ENCODE peak calls at places on chromosome 18, in six cellular contexts. One of them, this sample, is unnamed.

GRCh38 chr18:3804336-3804735 is 354.4 kb downstream of the TGIF1 start:
- DNase-seq in K562: no peak
- DNase-seq in endothelial cell of umbilical vein: no peak
- DNase-seq in A549: no peak
- DNase-seq in HCT116: no peak
- DNase-seq in HepG2: no peak
- DNase-seq in this sample: no peak

GRCh38 chr18:49094979-49095632 is 144.3 kb upstream of the SMAD7 start:
- DNase-seq in A549: peak
- DNase-seq in HepG2: no peak
- DNase-seq in K562: no peak
- DNase-seq in endothelial cell of umbilical vein: peak
- DNase-seq in HCT116: no peak
- DNase-seq in this sample: peak

GRCh38 chr18:72160504-72161445 is 383.4 kb downstream of the CBLN2 start:
- DNase-seq in HepG2: no peak
- DNase-seq in HCT116: no peak
- DNase-seq in K562: no peak
- DNase-seq in A549: no peak
- DNase-seq in endothelial cell of umbilical vein: no peak
- DNase-seq in this sample: no peak

GRCh38 chr18:64131314-64131713 is 17.6 kb downstream of the LINC00305 start:
- DNase-seq in endothelial cell of umbilical vein: no peak
- DNase-seq in K562: no peak
- DNase-seq in HCT116: no peak
- DNase-seq in HepG2: no peak
- DNase-seq in A549: no peak
- DNase-seq in this sample: no peak

GRCh38 chr18:28068208-28068607 is 108.7 kb downstream of the CDH2 start:
- DNase-seq in A549: no peak
- DNase-seq in HepG2: no peak
- DNase-seq in HCT116: no peak
- DNase-seq in endothelial cell of umbilical vein: no peak
- DNase-seq in K562: no peak
- DNase-seq in this sample: no peak

GRCh38 chr18:25830787-25831186 is 259.6 kb downstream of the SS18 start:
- DNase-seq in HCT116: no peak
- DNase-seq in endothelial cell of umbilical vein: peak
- DNase-seq in A549: no peak
- DNase-seq in K562: no peak
- DNase-seq in HepG2: peak
- DNase-seq in this sample: no peak

GRCh38 chr18:29145993-29146539 is 969.1 kb upstream of the CDH2 start:
- DNase-seq in endothelial cell of umbilical vein: no peak
- DNase-seq in K562: no peak
- DNase-seq in HCT116: no peak
- DNase-seq in HepG2: no peak
- DNase-seq in A549: no peak
- DNase-seq in this sample: no peak

GRCh38 chr18:35179906-35180305 is 60.9 kb upstream of the ZNF397 start:
- DNase-seq in HepG2: no peak
- DNase-seq in endothelial cell of umbilical vein: no peak
- DNase-seq in A549: no peak
- DNase-seq in K562: no peak
- DNase-seq in HCT116: no peak
- DNase-seq in this sample: no peak

GRCh38 chr18:61528961-61529360 is 195.7 kb downstream of the CDH20 start:
- DNase-seq in A549: no peak
- DNase-seq in HepG2: no peak
- DNase-seq in K562: no peak
- DNase-seq in HCT116: no peak
- DNase-seq in endothelial cell of umbilical vein: no peak
- DNase-seq in this sample: no peak

GRCh38 chr18:77132369-77133050 is at the start of gene MBP:
- DNase-seq in HCT116: no peak
- DNase-seq in K562: no peak
- DNase-seq in endothelial cell of umbilical vein: no peak
- DNase-seq in A549: peak
- DNase-seq in HepG2: no peak
- DNase-seq in this sample: peak

GRCh38 chr18:27609221-27609620 is 424.1 kb upstream of the CHST9 start:
- DNase-seq in HepG2: no peak
- DNase-seq in K562: no peak
- DNase-seq in A549: no peak
- DNase-seq in HCT116: no peak
- DNase-seq in endothelial cell of umbilical vein: no peak
- DNase-seq in this sample: no peak

GRCh38 chr18:76822510-76823165 is at the start of gene ZNF236:
- DNase-seq in K562: peak
- DNase-seq in endothelial cell of umbilical vein: peak
- DNase-seq in A549: peak
- DNase-seq in HepG2: peak
- DNase-seq in HCT116: no peak
- DNase-seq in this sample: peak

GRCh38 chr18:58235001-58235436 is 191.0 kb downstream of the NEDD4L start:
- DNase-seq in HCT116: no peak
- DNase-seq in endothelial cell of umbilical vein: no peak
- DNase-seq in K562: no peak
- DNase-seq in HepG2: peak
- DNase-seq in A549: no peak
- DNase-seq in this sample: no peak

GRCh38 chr18:46324556-46324955 is 220.4 kb downstream of the HAUS1 start:
- DNase-seq in HCT116: peak
- DNase-seq in HepG2: no peak
- DNase-seq in A549: peak
- DNase-seq in K562: peak
- DNase-seq in endothelial cell of umbilical vein: no peak
- DNase-seq in this sample: peak

GRCh38 chr18:55319517-55319905 is 268.5 kb downstream of the TCF4 start:
- DNase-seq in A549: no peak
- DNase-seq in HCT116: no peak
- DNase-seq in K562: no peak
- DNase-seq in HepG2: no peak
- DNase-seq in endothelial cell of umbilical vein: peak
- DNase-seq in this sample: no peak

GRCh38 chr18:45161850-45162249 is 453.4 kb upstream of the SLC14A2 start:
- DNase-seq in HepG2: no peak
- DNase-seq in A549: no peak
- DNase-seq in endothelial cell of umbilical vein: no peak
- DNase-seq in HCT116: no peak
- DNase-seq in K562: no peak
- DNase-seq in this sample: peak

GRCh38 chr18:12397793-12398192 is 9.9 kb upstream of the PRELID3A start:
- DNase-seq in K562: no peak
- DNase-seq in endothelial cell of umbilical vein: no peak
- DNase-seq in HepG2: no peak
- DNase-seq in HCT116: no peak
- DNase-seq in A549: no peak
- DNase-seq in this sample: no peak

GRCh38 chr18:46414863-46415262 is 242.2 kb downstream of the LOXHD1 start:
- DNase-seq in HCT116: no peak
- DNase-seq in HepG2: no peak
- DNase-seq in K562: no peak
- DNase-seq in A549: no peak
- DNase-seq in endothelial cell of umbilical vein: no peak
- DNase-seq in this sample: no peak

GRCh38 chr18:25503567-25504081 is 151.7 kb upstream of the ZNF521 start:
- DNase-seq in HepG2: peak
- DNase-seq in endothelial cell of umbilical vein: peak
- DNase-seq in HCT116: peak
- DNase-seq in K562: no peak
- DNase-seq in A549: peak
- DNase-seq in this sample: peak

GRCh38 chr18:33577688-33578370 is at the start of gene ASXL3:
- DNase-seq in HCT116: no peak
- DNase-seq in HepG2: no peak
- DNase-seq in A549: no peak
- DNase-seq in K562: no peak
- DNase-seq in endothelial cell of umbilical vein: peak
- DNase-seq in this sample: no peak

GRCh38 chr18:77365667-77366066 is 116.0 kb downstream of the GALR1 start:
- DNase-seq in HepG2: no peak
- DNase-seq in endothelial cell of umbilical vein: no peak
- DNase-seq in A549: no peak
- DNase-seq in HCT116: no peak
- DNase-seq in K562: no peak
- DNase-seq in this sample: no peak

DNA sequence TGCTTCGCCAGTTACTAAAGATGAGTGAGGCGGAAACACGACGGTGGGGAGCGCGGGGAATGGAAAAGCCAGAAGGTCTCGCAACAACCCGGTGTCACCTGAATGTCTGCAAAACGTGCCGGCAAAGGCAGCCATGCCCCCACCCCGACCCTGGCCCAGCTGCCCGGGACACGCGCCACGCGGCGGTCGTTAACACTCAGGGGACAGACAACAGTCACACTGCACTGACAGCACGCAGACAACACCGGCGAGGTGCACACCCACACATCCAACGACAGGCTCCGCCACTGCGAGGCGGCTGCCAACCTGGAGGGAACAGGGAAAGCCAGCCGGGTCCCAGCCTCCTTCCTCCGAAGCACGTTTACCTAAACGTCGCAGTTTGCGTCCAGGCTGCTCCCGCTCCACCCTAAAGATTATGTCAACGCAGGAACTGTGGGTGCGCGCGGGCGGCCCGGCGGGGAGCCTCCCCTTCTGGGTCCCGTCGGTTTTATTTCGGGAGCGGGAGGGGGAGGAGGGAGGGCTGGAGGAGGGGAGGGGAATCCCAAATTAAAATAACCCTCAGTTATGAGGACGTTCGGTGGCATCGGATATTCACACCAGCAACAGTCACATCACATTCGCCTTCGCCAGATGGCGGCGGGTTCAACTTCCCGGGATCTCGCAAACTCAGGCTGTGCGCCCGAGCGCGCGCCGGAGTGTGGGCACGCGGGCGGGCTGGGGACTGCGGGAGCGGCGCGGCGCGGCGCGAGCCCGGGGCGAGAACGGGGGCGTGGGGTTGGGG is 694 bp downstream of the PTGR3 start:
- DNase-seq in K562: peak
- DNase-seq in HepG2: peak
- DNase-seq in HCT116: no peak
- DNase-seq in A549: peak
- DNase-seq in endothelial cell of umbilical vein: peak
- DNase-seq in this sample: peak
- TF ChIP-seq POLR2A in K562: no peak
- TF ChIP-seq POLR2A in HepG2: no peak
- TF ChIP-seq POLR2A in HCT116: no peak
- TF ChIP-seq POLR2A in A549: no peak
- TF ChIP-seq POLR2A in endothelial cell of umbilical vein: peak
- TF ChIP-seq POLR2A in this sample: no peak

DNA sequence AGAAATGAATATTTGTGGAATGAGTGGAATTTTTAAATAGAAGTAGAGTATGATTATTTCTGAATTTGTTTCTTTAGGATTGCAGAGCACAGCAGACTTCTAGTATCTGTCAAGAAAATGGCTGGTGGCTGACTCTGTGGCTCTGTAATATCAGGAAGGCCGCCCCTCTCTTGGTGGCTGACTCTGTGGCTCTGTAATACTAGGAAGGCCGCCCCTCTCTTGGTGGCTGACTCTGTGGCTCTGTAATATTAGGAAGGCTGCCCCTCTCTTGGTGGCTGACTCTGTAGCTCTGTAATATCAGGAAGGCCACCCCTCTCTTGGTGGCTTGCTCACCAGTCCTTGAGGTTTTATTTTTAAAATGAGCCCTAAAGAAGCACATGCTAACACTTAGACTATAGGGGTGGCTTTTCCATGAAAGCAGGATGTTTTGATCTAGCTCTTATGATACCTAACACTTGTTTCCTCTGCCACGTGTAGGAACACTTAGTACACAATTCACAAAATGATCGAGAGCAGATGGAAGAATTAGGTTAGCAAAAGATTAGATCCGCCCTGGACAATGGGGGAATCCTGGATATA is 85.1 kb upstream of the TTC39C start:
- DNase-seq in K562: no peak
- DNase-seq in HepG2: no peak
- DNase-seq in endothelial cell of umbilical vein: no peak
- DNase-seq in HCT116: no peak
- DNase-seq in A549: no peak
- DNase-seq in this sample: no peak
- TF ChIP-seq MAX in K562: no peak
- TF ChIP-seq MAX in HepG2: no peak
- TF ChIP-seq MAX in endothelial cell of umbilical vein: no peak
- TF ChIP-seq MAX in HCT116: no peak
- TF ChIP-seq MAX in A549: no peak
- TF ChIP-seq MAX in this sample: no peak

DNA sequence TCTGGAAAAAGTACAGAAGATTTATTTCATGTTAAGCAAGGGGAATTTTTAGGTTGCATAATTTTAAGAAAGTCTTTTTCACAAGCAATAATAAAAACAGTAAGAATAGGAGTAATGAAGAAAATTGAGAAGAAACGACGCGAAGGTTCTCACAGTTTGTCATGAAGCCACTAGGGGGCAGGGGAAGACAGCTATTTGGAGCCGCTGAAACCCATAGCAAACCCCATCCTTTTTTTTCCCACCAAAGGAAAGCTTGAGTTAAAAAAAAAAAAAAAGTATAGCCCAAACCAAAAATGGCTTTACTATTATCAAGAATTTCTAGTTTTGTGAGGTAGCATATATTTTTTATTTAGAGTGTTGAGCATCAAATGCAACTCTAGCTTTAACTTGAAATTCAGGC is 300.9 kb downstream of the PHLPP1 start:
- DNase-seq in K562: peak
- DNase-seq in HepG2: peak
- DNase-seq in A549: peak
- DNase-seq in endothelial cell of umbilical vein: peak
- DNase-seq in HCT116: peak
- DNase-seq in this sample: peak
- TF ChIP-seq CTCF in K562: peak
- TF ChIP-seq CTCF in HepG2: peak
- TF ChIP-seq CTCF in A549: peak
- TF ChIP-seq CTCF in endothelial cell of umbilical vein: peak
- TF ChIP-seq CTCF in HCT116: peak
- TF ChIP-seq CTCF in this sample: peak

GRCh38 chr18:79625195-79625923 is 54.2 kb upstream of the CTDP1 start:
- DNase-seq in A549: no peak
- DNase-seq in HCT116: no peak
- DNase-seq in K562: no peak
- DNase-seq in endothelial cell of umbilical vein: peak
- DNase-seq in HepG2: no peak
- DNase-seq in this sample: peak
- TF ChIP-seq POLR2A in A549: no peak
- TF ChIP-seq POLR2A in HCT116: no peak
- TF ChIP-seq POLR2A in K562: no peak
- TF ChIP-seq POLR2A in endothelial cell of umbilical vein: no peak
- TF ChIP-seq POLR2A in HepG2: no peak
- TF ChIP-seq POLR2A in this sample: no peak

DNA sequence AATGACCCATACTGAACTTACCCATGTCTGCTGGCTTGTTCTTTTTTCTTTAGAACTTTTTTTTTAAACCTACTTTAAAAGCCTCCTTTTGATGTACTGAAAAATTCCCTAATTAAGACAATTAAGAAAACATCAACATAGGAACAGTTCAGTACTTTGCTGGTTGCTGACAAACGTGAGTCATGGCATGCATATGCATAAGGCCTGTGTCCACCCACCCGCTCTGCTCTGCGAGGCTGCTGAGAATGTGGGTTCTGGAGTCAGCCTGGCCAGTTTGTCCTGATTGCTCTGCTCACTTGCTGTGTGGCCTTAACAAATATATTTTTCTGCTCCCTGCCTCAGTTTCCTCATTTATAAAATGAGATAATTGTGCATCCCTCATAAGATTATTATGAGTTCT is 27.3 kb downstream of the LAMA3 start:
- DNase-seq in endothelial cell of umbilical vein: no peak
- DNase-seq in HepG2: no peak
- DNase-seq in HCT116: no peak
- DNase-seq in K562: no peak
- DNase-seq in A549: no peak
- DNase-seq in this sample: no peak
- TF ChIP-seq MAX in endothelial cell of umbilical vein: no peak
- TF ChIP-seq MAX in HepG2: no peak
- TF ChIP-seq MAX in HCT116: no peak
- TF ChIP-seq MAX in K562: no peak
- TF ChIP-seq MAX in A549: no peak
- TF ChIP-seq MAX in this sample: no peak

This sample was measured in NB4.